ENCODE peak calls at places on chromosomes 5 and 9, in seven cellular contexts. O is foreskin fibroblast, T is endothelial cell, S is ovary, G is HL-60, B is MM.1S, P is Calu3. Z is an unnamed sample.

GRCh38 chr5:17634160-17634559 is at the start of gene TAF11L14:
- DNase-seq in O (no peak), T (no peak), S (no peak), G (no peak), B (no peak), P (no peak), Z (no peak)

GRCh38 chr5:157744055-157745011 is 821 bp downstream of the LSM11 start:
- DNase-seq in O (peak), T (peak), S (peak), G (peak), B (no peak), P (no peak), Z (no peak)

GRCh38 chr5:78504726-78505431 is 143.7 kb downstream of the LHFPL2 start:
- DNase-seq in O (peak), T (no peak), S (peak), G (no peak), B (no peak), P (peak), Z (no peak)

GRCh38 chr9:108722396-108722795 is 133.4 kb downstream of the ACTL7B start:
- DNase-seq in O (no peak), T (no peak), S (no peak), G (no peak), B (no peak), P (no peak), Z (no peak)

GRCh38 chr5:4873656-4874055 is 266.5 kb upstream of the ADAMTS16 start:
- DNase-seq in O (no peak), T (no peak), S (no peak), G (no peak), B (no peak), P (no peak), Z (no peak)

GRCh38 chr9:70303268-70303667 is 44.5 kb downstream of the SMC5 start:
- DNase-seq in O (peak), T (no peak), S (no peak), G (no peak), B (no peak), P (no peak), Z (no peak)

GRCh38 chr5:53481887-53482716 is 1.7 kb downstream of the FST start:
- DNase-seq in O (peak), T (peak), S (peak), G (peak), B (peak), P (peak), Z (peak)

GRCh38 chr5:133944263-133945230 is 23.9 kb downstream of the C5orf15 start:
- DNase-seq in O (peak), T (peak), S (no peak), G (no peak), B (peak), P (peak), Z (no peak)

GRCh38 chr5:87850843-87851242 is 417.8 kb downstream of the TMEM161B start:
- DNase-seq in O (no peak), T (no peak), S (no peak), G (no peak), B (peak), P (no peak), Z (no peak)

GRCh38 chr5:72328172-72328571 is 8.0 kb downstream of the PTCD2 start:
- DNase-seq in O (peak), T (no peak), S (no peak), G (no peak), B (no peak), P (no peak), Z (no peak)

GRCh38 chr5:40689442-40689841 is 9.7 kb downstream of the PTGER4 start:
- DNase-seq in O (peak), T (no peak), S (no peak), G (no peak), B (no peak), P (peak), Z (no peak)

GRCh38 chr9:133141833-133142594 is 21.0 kb upstream of the RALGDS start:
- DNase-seq in O (no peak), T (no peak), S (no peak), G (no peak), B (no peak), P (no peak), Z (no peak)

GRCh38 chr5:176596689-176597416 is 13.1 kb downstream of the GPRIN1 start:
- DNase-seq in O (peak), T (peak), S (peak), G (peak), B (no peak), P (peak), Z (peak)

GRCh38 chr9:130884542-130885421 is 11.8 kb downstream of the QRFP start:
- DNase-seq in O (no peak), T (no peak), S (peak), G (no peak), B (no peak), P (no peak), Z (no peak)

GRCh38 chr9:86183225-86183808 is 76.1 kb downstream of the C9orf153 start:
- DNase-seq in O (peak), T (no peak), S (no peak), G (no peak), B (no peak), P (no peak), Z (no peak)

GRCh38 chr5:123752576-123752975 is 240.6 kb downstream of the CSNK1G3 start:
- DNase-seq in O (peak), T (no peak), S (no peak), G (no peak), B (no peak), P (no peak), Z (no peak)

GRCh38 chr9:128805661-128806060 is 12.6 kb upstream of the ENDOG start:
- DNase-seq in O (no peak), T (no peak), S (no peak), G (no peak), B (no peak), P (no peak), Z (no peak)

GRCh38 chr5:141149812-141150211 is at the start of gene PCDHB6:
- DNase-seq in O (peak), T (no peak), S (no peak), G (no peak), B (peak), P (no peak), Z (no peak)

GRCh38 chr9:79120533-79121315 is 451.0 kb upstream of the TLE4 start:
- DNase-seq in O (no peak), T (no peak), S (no peak), G (no peak), B (no peak), P (no peak), Z (no peak)

GRCh38 chr5:147675168-147675567 is 107.4 kb downstream of the JAKMIP2 start:
- DNase-seq in O (no peak), T (no peak), S (no peak), G (no peak), B (no peak), P (no peak), Z (no peak)
- TF ChIP-seq CTCF in O (no peak), T (no peak), S (no peak), G (no peak), B (no peak), P (no peak), Z (no peak)

DNA sequence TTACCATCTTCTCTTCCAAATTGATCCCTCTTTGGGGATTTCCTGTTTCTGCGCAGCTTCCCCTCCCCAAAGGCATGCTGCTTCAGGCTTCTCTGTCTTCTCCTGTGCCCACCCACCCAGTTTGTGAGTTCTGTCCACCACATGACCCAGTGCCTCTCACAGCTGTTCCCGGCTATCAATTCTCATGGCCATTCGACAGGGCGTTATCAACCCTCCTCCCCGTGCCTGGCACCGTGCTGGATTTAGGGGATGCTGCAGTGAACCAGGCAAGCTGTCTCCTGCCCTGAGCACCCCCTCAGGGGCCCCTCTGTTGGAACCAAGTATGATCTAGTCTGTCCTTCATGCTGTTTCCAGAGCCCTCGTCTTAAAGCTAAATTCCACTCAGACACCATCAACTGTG is 38.7 kb downstream of the COL23A1 start:
- DNase-seq in O (no peak), T (no peak), S (no peak), G (no peak), B (no peak), P (no peak), Z (no peak)
- TF ChIP-seq CTCF in O (no peak), T (no peak), S (no peak), G (no peak), B (no peak), P (no peak), Z (no peak)

DNA sequence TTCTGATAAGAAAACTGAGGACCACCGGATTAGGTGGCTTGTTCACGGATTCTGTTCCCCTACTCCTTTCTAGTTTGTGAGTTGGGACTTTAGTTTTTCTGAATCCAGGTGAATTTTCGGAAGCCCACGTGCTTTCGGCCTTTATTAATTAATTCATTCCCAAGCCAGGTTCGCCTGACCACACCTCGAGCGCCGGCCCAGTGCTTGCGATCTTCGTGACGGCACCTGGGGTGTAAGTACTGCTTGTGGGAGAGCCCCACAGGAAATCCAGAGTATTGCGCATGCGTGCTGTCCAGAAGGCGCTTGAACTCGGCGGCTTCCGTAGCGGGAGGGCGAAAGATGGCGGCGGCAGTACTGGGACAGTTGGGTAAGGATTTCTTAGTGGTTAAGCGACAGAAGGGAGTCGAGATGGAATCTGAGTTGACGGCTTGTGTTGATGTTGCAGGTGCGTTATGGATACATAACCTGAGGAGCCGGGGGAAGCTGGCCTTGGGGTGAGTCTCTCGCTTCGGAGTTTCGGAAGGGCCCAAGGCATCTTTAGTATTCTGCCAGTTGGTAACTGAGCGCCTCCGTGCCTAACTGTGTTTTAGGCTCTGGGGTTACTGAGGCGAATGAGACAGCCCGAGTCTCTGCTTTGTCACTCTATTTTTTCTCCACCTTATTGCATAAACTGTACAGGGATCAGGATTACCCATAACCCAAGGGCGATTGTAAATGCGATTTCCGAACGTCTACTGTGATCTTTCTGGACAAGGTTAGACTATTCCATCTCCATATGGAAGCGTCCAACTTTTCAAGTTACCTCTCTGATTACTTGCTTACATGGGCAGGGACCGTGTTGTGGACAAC is at the start of gene MRPL22:
- DNase-seq in O (peak), T (peak), S (peak), G (peak), B (peak), P (peak), Z (peak)
- TF ChIP-seq CTCF in O (no peak), T (no peak), S (no peak), G (no peak), B (no peak), P (no peak), Z (no peak)

GRCh38 chr9:137612741-137613142 is 6.1 kb upstream of the EHMT1 start:
- DNase-seq in O (no peak), T (no peak), S (no peak), G (no peak), B (no peak), P (no peak), Z (no peak)

GRCh38 chr9:137613259-137613658 is 5.5 kb upstream of the EHMT1 start:
- DNase-seq in O (no peak), T (no peak), S (no peak), G (no peak), B (no peak), P (no peak), Z (no peak)

GRCh38 chr9:137615387-137615871 is 3.4 kb upstream of the EHMT1 start:
- DNase-seq in O (no peak), T (no peak), S (no peak), G (no peak), B (no peak), P (no peak), Z (no peak)

GRCh38 chr9:137613738-137614523 is 4.9 kb upstream of the EHMT1 start:
- DNase-seq in O (no peak), T (no peak), S (no peak), G (no peak), B (no peak), P (no peak), Z (no peak)

DNA sequence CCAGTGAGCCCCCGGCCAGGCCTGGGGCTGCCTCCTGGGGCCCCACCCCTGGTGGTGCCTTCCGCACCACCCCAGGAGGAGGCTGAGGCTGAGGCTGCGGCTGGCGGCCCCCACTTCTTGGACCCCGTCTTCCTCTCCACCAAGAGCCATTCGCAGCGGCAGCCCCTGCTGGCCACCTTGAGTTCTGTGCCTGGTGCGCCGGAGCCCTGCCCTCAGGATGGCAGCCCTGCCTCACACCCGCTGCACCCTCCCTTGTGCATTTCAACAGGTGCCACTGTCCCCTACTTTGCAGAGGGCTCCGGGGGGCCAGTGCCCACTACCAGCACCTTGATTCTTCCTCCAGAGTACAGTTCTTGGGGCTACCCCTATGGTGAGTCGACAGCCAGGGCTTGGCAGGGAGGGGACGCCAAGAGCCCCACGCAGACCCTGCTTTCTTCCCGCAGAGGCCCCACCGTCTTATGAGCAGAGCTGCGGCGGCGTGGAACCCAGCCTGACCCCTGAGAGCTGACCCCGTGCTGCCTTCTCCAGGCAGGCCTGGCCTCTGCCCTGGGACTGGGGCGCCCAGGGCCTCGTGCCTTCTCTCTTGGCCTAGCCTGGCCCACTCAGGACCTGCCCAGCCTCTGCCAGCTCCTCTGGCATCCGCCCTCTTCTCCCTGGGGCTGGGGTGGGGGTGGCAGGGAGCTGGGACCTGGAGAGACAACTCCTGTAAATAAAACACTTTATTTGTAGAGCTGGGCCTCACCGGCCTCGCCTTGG is 4.0 kb upstream of the EHMT1 start:
- DNase-seq in O (no peak), T (no peak), S (no peak), G (no peak), B (no peak), P (no peak), Z (no peak)
- TF ChIP-seq CTCF in O (no peak), T (no peak), S (no peak), G (no peak), B (no peak), P (no peak), Z (no peak)

DNA sequence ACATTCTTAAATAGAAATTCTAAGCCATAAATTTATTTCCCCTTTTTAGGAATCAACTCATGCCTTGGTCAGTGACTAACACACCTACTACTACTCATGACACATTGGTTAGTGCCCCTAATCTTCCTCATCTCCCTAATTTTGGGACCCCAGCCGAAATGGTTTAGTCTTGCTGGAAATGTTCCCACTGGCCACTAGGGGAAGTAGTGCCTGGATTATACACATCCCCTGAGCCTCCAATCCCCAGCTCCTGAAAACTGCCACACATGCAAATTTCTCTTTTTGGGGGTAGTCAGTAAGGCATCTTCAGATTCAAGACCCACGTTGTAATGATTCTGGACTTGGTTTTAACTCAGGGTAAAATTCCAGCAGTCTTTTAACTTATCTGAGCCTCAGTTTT is 79.8 kb downstream of the HSD17B3 start:
- DNase-seq in O (no peak), T (no peak), S (no peak), G (no peak), B (no peak), P (no peak), Z (no peak)
- TF ChIP-seq CTCF in O (peak), T (peak), S (no peak), G (no peak), B (peak), P (no peak), Z (no peak)

DNA sequence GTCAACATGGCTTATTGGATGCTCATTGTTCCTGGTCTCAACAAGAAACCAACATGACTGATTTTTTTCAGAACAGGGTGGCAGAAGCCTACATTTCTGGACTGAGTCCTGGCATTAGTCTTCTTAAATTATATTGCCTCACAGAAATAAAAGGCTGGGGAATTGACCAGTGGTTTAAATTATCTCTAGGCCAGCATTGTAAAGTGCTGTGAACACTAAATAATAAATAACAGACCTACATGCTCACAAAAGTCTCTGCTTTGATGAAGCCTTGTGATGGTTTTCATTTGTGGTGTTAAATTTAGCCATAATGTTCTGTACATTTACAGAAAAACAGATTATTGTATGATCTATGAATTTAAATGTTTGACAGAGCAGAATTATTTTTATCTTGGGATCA is 44.7 kb upstream of the CD180 start:
- DNase-seq in O (no peak), T (no peak), S (no peak), G (no peak), B (no peak), P (no peak), Z (no peak)
- TF ChIP-seq CTCF in O (no peak), T (no peak), S (no peak), G (no peak), B (no peak), P (no peak), Z (no peak)

GRCh38 chr5:20572560-20572959 is 584.6 kb upstream of the CDH18 start:
- DNase-seq in O (no peak), T (no peak), S (no peak), G (no peak), B (no peak), P (no peak), Z (no peak)
- TF ChIP-seq CTCF in O (no peak), T (no peak), S (no peak), G (no peak), B (no peak), P (no peak), Z (no peak)